ENCODE peak calls at places on chromosomes 5 and 9, in six cellular contexts. V is GF-D8, O is NCI-H1105 treated with DMSO at 0.1 percent for 48 hours, K is HEK293T, Z is kidney epithelial cell, G is caudate nucleus. B is an unnamed sample.

GRCh38 chr5:172828911-172829431 is 5.1 kb upstream of the ERGIC1 start:
- DNase-seq in V (no peak), O (no peak), K (no peak), Z (no peak), G (no peak), B (no peak)

GRCh38 chr9:122370303-122370702 is 521 bp upstream of the PTGS1 start:
- DNase-seq in V (peak; percentile 62), O (no peak), K (no peak), Z (no peak), G (no peak), B (no peak)

GRCh38 chr5:97231025-97231636 is 48.1 kb upstream of the RIOK2 start:
- DNase-seq in V (no peak), O (peak; percentile 48), K (peak; percentile 53), Z (peak; percentile 48), G (no peak), B (no peak)

GRCh38 chr5:158170534-158170933 is 311.6 kb upstream of the CLINT1 start:
- DNase-seq in V (no peak), O (no peak), K (no peak), Z (no peak), G (no peak), B (no peak)

GRCh38 chr9:35808433-35808832 is 3.6 kb downstream of the SPAG8 start:
- DNase-seq in V (no peak), O (no peak), K (no peak), Z (no peak), G (no peak), B (no peak)

GRCh38 chr9:136539427-136540412 is 6.1 kb downstream of the NOTCH1 start:
- DNase-seq in V (peak; percentile 85), O (no peak), K (no peak), Z (no peak), G (peak; percentile 72), B (peak; percentile 76)

GRCh38 chr5:10111575-10111974 is 138.1 kb downstream of the ATPSCKMT start:
- DNase-seq in V (no peak), O (peak; percentile 31), K (peak; percentile 55), Z (no peak), G (no peak), B (no peak)

GRCh38 chr5:158463188-158463587 is 604.2 kb upstream of the CLINT1 start:
- DNase-seq in V (no peak), O (no peak), K (no peak), Z (no peak), G (no peak), B (no peak)

GRCh38 chr5:78953092-78953800 is 31.9 kb downstream of the ARSB start:
- DNase-seq in V (no peak), O (no peak), K (no peak), Z (no peak), G (no peak), B (no peak)

GRCh38 chr5:96344678-96345612 is 88.1 kb downstream of the PCSK1 start:
- DNase-seq in V (no peak), O (peak; percentile 77), K (peak; percentile 50), Z (peak; percentile 35), G (no peak), B (no peak)

GRCh38 chr9:98147582-98147981 is 28.6 kb upstream of the TRIM14 start:
- DNase-seq in V (no peak), O (no peak), K (no peak), Z (no peak), G (no peak), B (no peak)

GRCh38 chr5:100755435-100755834 is 147.6 kb downstream of the ST8SIA4 start:
- DNase-seq in V (no peak), O (no peak), K (no peak), Z (no peak), G (no peak), B (no peak)

GRCh38 chr9:114235113-114235589 is 79.8 kb downstream of the COL27A1 start:
- DNase-seq in V (no peak), O (no peak), K (no peak), Z (no peak), G (peak; percentile 14), B (no peak)

GRCh38 chr5:119078071-119078846 is 7.4 kb downstream of the DMXL1 start:
- DNase-seq in V (no peak), O (no peak), K (no peak), Z (no peak), G (no peak), B (no peak)

GRCh38 chr9:134429481-134429880 is 103.2 kb downstream of the RXRA start:
- DNase-seq in V (no peak), O (no peak), K (no peak), Z (no peak), G (no peak), B (no peak)

GRCh38 chr9:93578844-93579243 is 2.5 kb downstream of the PHF2 start:
- DNase-seq in V (no peak), O (no peak), K (no peak), Z (no peak), G (no peak), B (no peak)

GRCh38 chr5:42779083-42779482 is 22.5 kb downstream of the CCDC152 start:
- DNase-seq in V (no peak), O (no peak), K (no peak), Z (no peak), G (no peak), B (no peak)

GRCh38 chr9:38083858-38084555 is 15.0 kb upstream of the SHB start:
- DNase-seq in V (no peak), O (no peak), K (no peak), Z (no peak), G (no peak), B (no peak)

GRCh38 chr9:124934290-124934689 is 6.6 kb downstream of the GOLGA1 start:
- DNase-seq in V (no peak), O (no peak), K (no peak), Z (no peak), G (no peak), B (no peak)

GRCh38 chr9:92647671-92648446 is 22.1 kb downstream of the IPPK start:
- DNase-seq in V (no peak), O (no peak), K (no peak), Z (no peak), G (no peak), B (no peak)

GRCh38 chr5:54520940-54521339 is 3.4 kb downstream of the SNX18 start:
- DNase-seq in V (no peak), O (no peak), K (no peak), Z (no peak), G (no peak), B (no peak)

GRCh38 chr5:75405296-75405695 is 68.3 kb downstream of the HMGCR start:
- DNase-seq in V (no peak), O (no peak), K (no peak), Z (no peak), G (no peak), B (no peak)

GRCh38 chr5:141084487-141084989 is 9.9 kb upstream of the PCDHB2 start:
- DNase-seq in V (no peak), O (peak; percentile 7), K (peak; percentile 58), Z (peak; percentile 5), G (no peak), B (no peak)

GRCh38 chr9:105216440-105217178 is 27.8 kb upstream of the SLC44A1 start:
- DNase-seq in V (no peak), O (peak; percentile 64), K (no peak), Z (no peak), G (no peak), B (no peak)

GRCh38 chr5:10524376-10525123 is 39.3 kb upstream of the ANKRD33B start:
- DNase-seq in V (no peak), O (no peak), K (no peak), Z (no peak), G (peak; percentile 56), B (no peak)